ENCODE peak calls at places on chromosomes 2 and 18, in eight cellular contexts. N is B cell, T is lower lobe of right lung, U is left cardiac atrium, S is H9, F is HuH-7.5, I is AG09319, C is endothelial cell. P is an unnamed sample.

GRCh38 chr18:36527740-36528455 is 230.4 kb downstream of the FHOD3 start:
- DNase-seq in N (no peak), T (no peak), U (no peak), S (no peak), F (peak; percentile 6), I (no peak), C (no peak), P (no peak)

GRCh38 chr2:17300141-17300540 is 218.1 kb downstream of the RAD51AP2 start:
- DNase-seq in N (no peak), T (no peak), U (no peak), S (no peak), F (no peak), I (peak; percentile 39), C (no peak), P (no peak)

GRCh38 chr18:79361766-79362522 is 33.8 kb upstream of the NFATC1 start:
- DNase-seq in N (no peak), T (no peak), U (no peak), S (peak; percentile 20), F (no peak), I (no peak), C (no peak), P (no peak)

GRCh38 chr2:180169474-180169873 is 162.4 kb upstream of the CWC22 start:
- DNase-seq in N (no peak), T (no peak), U (no peak), S (no peak), F (no peak), I (no peak), C (no peak), P (no peak)

GRCh38 chr18:56532176-56532840 is 106.1 kb downstream of the TXNL1 start:
- DNase-seq in N (no peak), T (no peak), U (no peak), S (no peak), F (no peak), I (no peak), C (no peak), P (no peak)

GRCh38 chr18:36155960-36156757 is 26.5 kb downstream of the ELP2 start:
- DNase-seq in N (no peak), T (no peak), U (no peak), S (no peak), F (no peak), I (no peak), C (no peak), P (no peak)

GRCh38 chr2:145287686-145288085 is 767.8 kb upstream of the ZEB2 start:
- DNase-seq in N (no peak), T (no peak), U (no peak), S (no peak), F (no peak), I (no peak), C (no peak), P (no peak)

GRCh38 chr2:135258193-135258592 is 206.1 kb downstream of the RAB3GAP1 start:
- DNase-seq in N (no peak), T (no peak), U (no peak), S (no peak), F (no peak), I (no peak), C (no peak), P (no peak)

GRCh38 chr2:30037016-30037415 is 109.8 kb upstream of the YPEL5 start:
- DNase-seq in N (no peak), T (no peak), U (no peak), S (no peak), F (no peak), I (no peak), C (no peak), P (no peak)

GRCh38 chr2:111705206-111705605 is 178.8 kb downstream of the ANAPC1 start:
- DNase-seq in N (no peak), T (no peak), U (no peak), S (no peak), F (no peak), I (no peak), C (no peak), P (no peak)

GRCh38 chr2:99572798-99573197 is 83.0 kb upstream of the REV1 start:
- DNase-seq in N (no peak), T (no peak), U (no peak), S (no peak), F (no peak), I (no peak), C (no peak), P (no peak)

GRCh38 chr18:24528857-24529256 is 68.4 kb downstream of the HRH4 start:
- DNase-seq in N (no peak), T (no peak), U (no peak), S (no peak), F (no peak), I (no peak), C (no peak), P (no peak)

GRCh38 chr2:204344119-204344518 is 201.2 kb upstream of the PARD3B start:
- DNase-seq in N (no peak), T (no peak), U (no peak), S (no peak), F (no peak), I (no peak), C (no peak), P (no peak)

GRCh38 chr2:18901255-18901654 is 311.9 kb upstream of the NT5C1B start:
- DNase-seq in N (no peak), T (no peak), U (no peak), S (no peak), F (no peak), I (no peak), C (no peak), P (no peak)

GRCh38 chr2:72080286-72081145 is 67.1 kb downstream of the CYP26B1 start:
- DNase-seq in N (no peak), T (no peak), U (no peak), S (no peak), F (no peak), I (no peak), C (no peak), P (no peak)

GRCh38 chr2:38747819-38748218 is 3.3 kb downstream of the SRSF7 start:
- DNase-seq in N (no peak), T (no peak), U (no peak), S (no peak), F (no peak), I (no peak), C (no peak), P (no peak)

GRCh38 chr18:52190630-52191029 is 149.4 kb upstream of the DCC start:
- DNase-seq in N (no peak), T (no peak), U (no peak), S (no peak), F (no peak), I (no peak), C (no peak), P (no peak)

GRCh38 chr2:205868054-205868453 is 185.8 kb downstream of the NRP2 start:
- DNase-seq in N (no peak), T (no peak), U (no peak), S (no peak), F (no peak), I (no peak), C (no peak), P (no peak)

GRCh38 chr2:159853101-159853500 is 55.1 kb upstream of the CD302 start:
- DNase-seq in N (no peak), T (no peak), U (no peak), S (no peak), F (no peak), I (no peak), C (no peak), P (no peak)

GRCh38 chr2:132690664-132691303 is 20.8 kb upstream of the LYPD1 start:
- DNase-seq in N (no peak), T (no peak), U (no peak), S (no peak), F (no peak), I (peak; percentile 19), C (no peak), P (no peak)

GRCh38 chr2:112018846-112019245 is 36.2 kb upstream of the TMEM87B start:
- DNase-seq in N (no peak), T (no peak), U (no peak), S (no peak), F (no peak), I (no peak), C (no peak), P (no peak)

GRCh38 chr2:8281950-8282857 is 399.7 kb upstream of the ID2 start:
- DNase-seq in N (no peak), T (no peak), U (no peak), S (no peak), F (no peak), I (no peak), C (no peak), P (no peak)

GRCh38 chr2:217204358-217204757 is 344.5 kb upstream of the TNP1 start:
- DNase-seq in N (no peak), T (no peak), U (no peak), S (no peak), F (no peak), I (no peak), C (no peak), P (no peak)